ENCODE peak calls at places on chromosome 7, in eight cellular contexts. A, I, O, B, U, J, Q and W are unnamed samples.

GRCh38 chr7:1944619-1945210 is 274.6 kb downstream of the ELFN1 start:
- DNase-seq in A (no peak), I (no peak), O (no peak), B (no peak), U (no peak), J (no peak), Q (no peak), W (no peak)

GRCh38 chr7:14432936-14433335 is 443.5 kb upstream of the ETV1 start:
- DNase-seq in A (no peak), I (no peak), O (no peak), B (no peak), U (no peak), J (no peak), Q (no peak), W (no peak)

GRCh38 chr7:55080000-55080629 is 61.3 kb downstream of the EGFR start:
- DNase-seq in A (no peak), I (no peak), O (no peak), B (no peak), U (no peak), J (no peak), Q (no peak), W (no peak)

GRCh38 chr7:24907311-24907886 is 72.6 kb downstream of the OSBPL3 start:
- DNase-seq in A (no peak), I (peak), O (peak), B (no peak), U (peak), J (no peak), Q (no peak), W (no peak)

GRCh38 chr7:94375713-94376112 is 19.0 kb upstream of the COL1A2 start:
- DNase-seq in A (no peak), I (no peak), O (no peak), B (no peak), U (no peak), J (no peak), Q (no peak), W (no peak)

GRCh38 chr7:16978358-16979244 is 96.8 kb upstream of the AGR3 start:
- DNase-seq in A (no peak), I (peak), O (no peak), B (no peak), U (no peak), J (no peak), Q (no peak), W (no peak)

GRCh38 chr7:130882396-130882795 is 148.4 kb upstream of the KLF14 start:
- DNase-seq in A (no peak), I (no peak), O (no peak), B (no peak), U (no peak), J (no peak), Q (no peak), W (no peak)

GRCh38 chr7:55486172-55486550 is 86.1 kb downstream of the VOPP1 start:
- DNase-seq in A (no peak), I (no peak), O (no peak), B (no peak), U (no peak), J (no peak), Q (no peak), W (no peak)

GRCh38 chr7:106285801-106286492 is 1.2 kb upstream of the NAMPT start:
- DNase-seq in A (no peak), I (no peak), O (no peak), B (peak), U (no peak), J (no peak), Q (no peak), W (no peak)

GRCh38 chr7:82740246-82740848 is 296.8 kb upstream of the CACNA2D1 start:
- DNase-seq in A (no peak), I (peak), O (no peak), B (peak), U (no peak), J (peak), Q (peak), W (peak)

GRCh38 chr7:80941206-80941758 is 22.4 kb upstream of the SEMA3C start:
- DNase-seq in A (no peak), I (peak), O (no peak), B (no peak), U (no peak), J (no peak), Q (no peak), W (no peak)

GRCh38 chr7:69502358-69502757 is 95.9 kb upstream of the AUTS2 start:
- DNase-seq in A (no peak), I (no peak), O (no peak), B (no peak), U (no peak), J (no peak), Q (no peak), W (no peak)

GRCh38 chr7:96080021-96080420 is 241.9 kb downstream of the SLC25A13 start:
- DNase-seq in A (no peak), I (no peak), O (no peak), B (no peak), U (no peak), J (no peak), Q (no peak), W (no peak)

GRCh38 chr7:138979226-138979979 is 1.8 kb downstream of the KIAA1549 start:
- DNase-seq in A (no peak), I (no peak), O (no peak), B (peak), U (no peak), J (no peak), Q (peak), W (no peak)

GRCh38 chr7:145692237-145692950 is 424.2 kb upstream of the CNTNAP2 start:
- DNase-seq in A (no peak), I (peak), O (no peak), B (no peak), U (no peak), J (no peak), Q (no peak), W (no peak)

GRCh38 chr7:158324397-158325360 is 262.9 kb downstream of the PTPRN2 start:
- DNase-seq in A (no peak), I (no peak), O (no peak), B (no peak), U (no peak), J (no peak), Q (no peak), W (no peak)

GRCh38 chr7:5629941-5630340 is 151.5 kb downstream of the RNF216 start:
- DNase-seq in A (no peak), I (peak), O (peak), B (no peak), U (peak), J (no peak), Q (peak), W (peak)

GRCh38 chr7:23930312-23930711 is 220.3 kb downstream of the STK31 start:
- DNase-seq in A (no peak), I (no peak), O (no peak), B (no peak), U (no peak), J (no peak), Q (no peak), W (no peak)

GRCh38 chr7:97179454-97180104 is 62.1 kb downstream of the SDHAF3 start:
- DNase-seq in A (no peak), I (peak), O (no peak), B (peak), U (peak), J (peak), Q (peak), W (peak)

GRCh38 chr7:5697754-5698487 is 83.5 kb downstream of the RNF216 start:
- DNase-seq in A (no peak), I (no peak), O (no peak), B (no peak), U (no peak), J (no peak), Q (no peak), W (no peak)

GRCh38 chr7:156578978-156579430 is 61.6 kb upstream of the RNF32 start:
- DNase-seq in A (peak), I (no peak), O (no peak), B (no peak), U (no peak), J (peak), Q (no peak), W (no peak)

GRCh38 chr7:45073843-45074737 is 14.7 kb downstream of the NACAD start:
- DNase-seq in A (no peak), I (peak), O (no peak), B (no peak), U (no peak), J (peak), Q (no peak), W (peak)

GRCh38 chr7:47540053-47540386 is 41.9 kb downstream of the TNS3 start:
- DNase-seq in A (no peak), I (no peak), O (no peak), B (no peak), U (no peak), J (no peak), Q (no peak), W (no peak)

GRCh38 chr7:117974891-117975290 is 101.7 kb upstream of the CTTNBP2 start:
- DNase-seq in A (no peak), I (no peak), O (no peak), B (no peak), U (no peak), J (no peak), Q (no peak), W (no peak)

GRCh38 chr7:19964198-19964597 is 190.8 kb upstream of the TMEM196 start:
- DNase-seq in A (no peak), I (no peak), O (no peak), B (no peak), U (no peak), J (no peak), Q (no peak), W (no peak)

GRCh38 chr7:38506756-38507155 is 124.4 kb downstream of the AMPH start:
- DNase-seq in A (no peak), I (no peak), O (no peak), B (no peak), U (no peak), J (no peak), Q (no peak), W (no peak)

GRCh38 chr7:31408120-31408729 is 67.7 kb upstream of the NEUROD6 start:
- DNase-seq in A (no peak), I (peak), O (no peak), B (no peak), U (no peak), J (no peak), Q (no peak), W (no peak)

GRCh38 chr7:90720970-90721768 is 125.0 kb downstream of the CDK14 start:
- DNase-seq in A (no peak), I (no peak), O (no peak), B (peak), U (no peak), J (no peak), Q (no peak), W (no peak)

GRCh38 chr7:35465791-35466336 is 212.0 kb upstream of the TBX20 start:
- DNase-seq in A (no peak), I (no peak), O (no peak), B (no peak), U (no peak), J (no peak), Q (no peak), W (no peak)

GRCh38 chr7:159070422-159071148 is 74.1 kb downstream of the VIPR2 start:
- DNase-seq in A (no peak), I (no peak), O (no peak), B (no peak), U (no peak), J (no peak), Q (peak), W (no peak)

GRCh38 chr7:41702635-41703371 is at the start of gene INHBA:
- DNase-seq in A (no peak), I (peak), O (no peak), B (no peak), U (no peak), J (no peak), Q (no peak), W (no peak)

GRCh38 chr7:25779002-25779546 is 372.9 kb upstream of the NFE2L3 start:
- DNase-seq in A (no peak), I (no peak), O (no peak), B (no peak), U (no peak), J (no peak), Q (no peak), W (no peak)

GRCh38 chr7:110568932-110569331 is 522.0 kb upstream of the LRRN3 start:
- DNase-seq in A (no peak), I (no peak), O (no peak), B (no peak), U (no peak), J (no peak), Q (no peak), W (no peak)

GRCh38 chr7:27519801-27520200 is 142.9 kb downstream of the HIBADH start:
- DNase-seq in A (no peak), I (no peak), O (no peak), B (no peak), U (no peak), J (no peak), Q (no peak), W (no peak)

GRCh38 chr7:99404235-99404976 is 4.0 kb downstream of the PDAP1 start:
- DNase-seq in A (no peak), I (no peak), O (no peak), B (no peak), U (no peak), J (no peak), Q (no peak), W (no peak)

GRCh38 chr7:20794676-20795075 is 8.0 kb upstream of the SP8 start:
- DNase-seq in A (no peak), I (no peak), O (no peak), B (no peak), U (no peak), J (no peak), Q (no peak), W (no peak)

GRCh38 chr7:128812514-128813168 is 17.6 kb upstream of the FLNC start:
- DNase-seq in A (no peak), I (no peak), O (no peak), B (no peak), U (no peak), J (no peak), Q (peak), W (no peak)